ENCODE peak calls at places on chromosome 16, in ten cellular contexts. One of them, this sample, is unnamed.

GRCh38 chr16:24670623-24671454 is 58.6 kb upstream of the TNRC6A start:
- DNase-seq in NCI-H460: no peak
- DNase-seq in body of pancreas: peak
- DNase-seq in nucleus accumbens: peak
- DNase-seq in naive thymus-derived CD8-positive, alpha-beta T cell: no peak
- DNase-seq in mammary epithelial cell: peak
- DNase-seq in HAP-1: no peak
- DNase-seq in GOT3: no peak
- DNase-seq in GM23338: peak
- DNase-seq in nephron progenitor cell: peak
- DNase-seq in this sample: peak

GRCh38 chr16:88196471-88197400 is 186.0 kb upstream of the ZNF469 start:
- DNase-seq in mammary epithelial cell: no peak
- DNase-seq in naive thymus-derived CD8-positive, alpha-beta T cell: no peak
- DNase-seq in GOT3: no peak
- DNase-seq in GM23338: no peak
- DNase-seq in nephron progenitor cell: no peak
- DNase-seq in body of pancreas: no peak
- DNase-seq in NCI-H460: no peak
- DNase-seq in HAP-1: no peak
- DNase-seq in nucleus accumbens: no peak
- DNase-seq in this sample: no peak

GRCh38 chr16:51886456-51886855 is 660.5 kb downstream of the TOX3 start:
- DNase-seq in NCI-H460: no peak
- DNase-seq in naive thymus-derived CD8-positive, alpha-beta T cell: no peak
- DNase-seq in GM23338: no peak
- DNase-seq in mammary epithelial cell: no peak
- DNase-seq in body of pancreas: no peak
- DNase-seq in HAP-1: no peak
- DNase-seq in nephron progenitor cell: no peak
- DNase-seq in GOT3: no peak
- DNase-seq in nucleus accumbens: no peak
- DNase-seq in this sample: no peak

GRCh38 chr16:11032000-11032921 is 87.9 kb downstream of the CLEC16A start:
- DNase-seq in nucleus accumbens: no peak
- DNase-seq in GM23338: no peak
- DNase-seq in body of pancreas: no peak
- DNase-seq in mammary epithelial cell: peak
- DNase-seq in naive thymus-derived CD8-positive, alpha-beta T cell: no peak
- DNase-seq in GOT3: no peak
- DNase-seq in NCI-H460: no peak
- DNase-seq in HAP-1: no peak
- DNase-seq in nephron progenitor cell: no peak
- DNase-seq in this sample: no peak

GRCh38 chr16:46772463-46772862 is 24.3 kb upstream of the MYLK3 start:
- DNase-seq in NCI-H460: no peak
- DNase-seq in body of pancreas: no peak
- DNase-seq in naive thymus-derived CD8-positive, alpha-beta T cell: no peak
- DNase-seq in GOT3: no peak
- DNase-seq in nephron progenitor cell: no peak
- DNase-seq in nucleus accumbens: no peak
- DNase-seq in HAP-1: no peak
- DNase-seq in mammary epithelial cell: no peak
- DNase-seq in GM23338: no peak
- DNase-seq in this sample: no peak

GRCh38 chr16:81940781-81941560 is 70.3 kb downstream of the SDR42E1 start:
- DNase-seq in naive thymus-derived CD8-positive, alpha-beta T cell: no peak
- DNase-seq in body of pancreas: no peak
- DNase-seq in nephron progenitor cell: no peak
- DNase-seq in GM23338: peak
- DNase-seq in NCI-H460: peak
- DNase-seq in HAP-1: peak
- DNase-seq in mammary epithelial cell: peak
- DNase-seq in nucleus accumbens: no peak
- DNase-seq in GOT3: no peak
- DNase-seq in this sample: no peak

GRCh38 chr16:48879173-48879926 is 269.4 kb upstream of the N4BP1 start:
- DNase-seq in nephron progenitor cell: no peak
- DNase-seq in NCI-H460: no peak
- DNase-seq in mammary epithelial cell: no peak
- DNase-seq in GM23338: no peak
- DNase-seq in nucleus accumbens: no peak
- DNase-seq in body of pancreas: no peak
- DNase-seq in GOT3: no peak
- DNase-seq in HAP-1: no peak
- DNase-seq in naive thymus-derived CD8-positive, alpha-beta T cell: no peak
- DNase-seq in this sample: no peak

GRCh38 chr16:74605746-74606520 is 981 bp downstream of the GLG1 start:
- DNase-seq in mammary epithelial cell: no peak
- DNase-seq in naive thymus-derived CD8-positive, alpha-beta T cell: no peak
- DNase-seq in GOT3: no peak
- DNase-seq in nucleus accumbens: no peak
- DNase-seq in HAP-1: no peak
- DNase-seq in body of pancreas: no peak
- DNase-seq in NCI-H460: no peak
- DNase-seq in GM23338: no peak
- DNase-seq in nephron progenitor cell: no peak
- DNase-seq in this sample: no peak

GRCh38 chr16:77585379-77585778 is 136.9 kb upstream of the NUDT7 start:
- DNase-seq in GM23338: no peak
- DNase-seq in GOT3: no peak
- DNase-seq in nucleus accumbens: no peak
- DNase-seq in naive thymus-derived CD8-positive, alpha-beta T cell: no peak
- DNase-seq in nephron progenitor cell: no peak
- DNase-seq in HAP-1: no peak
- DNase-seq in NCI-H460: no peak
- DNase-seq in body of pancreas: no peak
- DNase-seq in mammary epithelial cell: peak
- DNase-seq in this sample: no peak

GRCh38 chr16:26273607-26274006 is 581.8 kb downstream of the HS3ST4 start:
- DNase-seq in HAP-1: no peak
- DNase-seq in GM23338: no peak
- DNase-seq in NCI-H460: no peak
- DNase-seq in body of pancreas: no peak
- DNase-seq in nucleus accumbens: no peak
- DNase-seq in mammary epithelial cell: no peak
- DNase-seq in naive thymus-derived CD8-positive, alpha-beta T cell: no peak
- DNase-seq in GOT3: no peak
- DNase-seq in nephron progenitor cell: no peak
- DNase-seq in this sample: no peak

GRCh38 chr16:73315645-73316044 is 267.7 kb upstream of the ZFHX3 start:
- DNase-seq in GOT3: no peak
- DNase-seq in mammary epithelial cell: no peak
- DNase-seq in body of pancreas: no peak
- DNase-seq in nephron progenitor cell: no peak
- DNase-seq in GM23338: no peak
- DNase-seq in NCI-H460: no peak
- DNase-seq in HAP-1: no peak
- DNase-seq in naive thymus-derived CD8-positive, alpha-beta T cell: no peak
- DNase-seq in nucleus accumbens: no peak
- DNase-seq in this sample: no peak

GRCh38 chr16:4404247-4404966 is 12.0 kb downstream of the CORO7 start:
- DNase-seq in nucleus accumbens: no peak
- DNase-seq in NCI-H460: peak
- DNase-seq in naive thymus-derived CD8-positive, alpha-beta T cell: no peak
- DNase-seq in mammary epithelial cell: no peak
- DNase-seq in nephron progenitor cell: peak
- DNase-seq in body of pancreas: peak
- DNase-seq in GM23338: peak
- DNase-seq in HAP-1: peak
- DNase-seq in GOT3: no peak
- DNase-seq in this sample: no peak

GRCh38 chr16:29858149-29858899 is 4.7 kb downstream of the CDIPT start:
- DNase-seq in naive thymus-derived CD8-positive, alpha-beta T cell: no peak
- DNase-seq in mammary epithelial cell: no peak
- DNase-seq in GOT3: no peak
- DNase-seq in HAP-1: no peak
- DNase-seq in NCI-H460: no peak
- DNase-seq in body of pancreas: no peak
- DNase-seq in GM23338: no peak
- DNase-seq in nucleus accumbens: no peak
- DNase-seq in nephron progenitor cell: no peak
- DNase-seq in this sample: no peak

GRCh38 chr16:84284168-84284722 is 10.4 kb upstream of the WFDC1 start:
- DNase-seq in naive thymus-derived CD8-positive, alpha-beta T cell: no peak
- DNase-seq in HAP-1: no peak
- DNase-seq in body of pancreas: peak
- DNase-seq in GM23338: peak
- DNase-seq in nucleus accumbens: no peak
- DNase-seq in GOT3: no peak
- DNase-seq in nephron progenitor cell: peak
- DNase-seq in mammary epithelial cell: no peak
- DNase-seq in NCI-H460: no peak
- DNase-seq in this sample: no peak

GRCh38 chr16:4358236-4358635 is 7.1 kb upstream of the PAM16 start:
- DNase-seq in GOT3: no peak
- DNase-seq in nephron progenitor cell: no peak
- DNase-seq in NCI-H460: no peak
- DNase-seq in body of pancreas: no peak
- DNase-seq in HAP-1: no peak
- DNase-seq in nucleus accumbens: no peak
- DNase-seq in GM23338: no peak
- DNase-seq in mammary epithelial cell: no peak
- DNase-seq in naive thymus-derived CD8-positive, alpha-beta T cell: no peak
- DNase-seq in this sample: no peak

GRCh38 chr16:78096386-78096785 is 3.1 kb upstream of the WWOX start:
- DNase-seq in mammary epithelial cell: peak
- DNase-seq in nucleus accumbens: no peak
- DNase-seq in body of pancreas: no peak
- DNase-seq in nephron progenitor cell: no peak
- DNase-seq in GOT3: no peak
- DNase-seq in NCI-H460: no peak
- DNase-seq in naive thymus-derived CD8-positive, alpha-beta T cell: no peak
- DNase-seq in HAP-1: no peak
- DNase-seq in GM23338: no peak
- DNase-seq in this sample: no peak